ENCODE peak calls at places on chromosomes 7 and 10, in five cellular contexts. X is fibroblast of mammary gland; T is NCI-H82; B is HL-60; E is activated CD4-positive, alpha-beta T cell treated with anti-CD3 and anti-CD28 coated beads, Interleukin-2, amount 50 U/mL, for 24 hours. Z is an unnamed sample.

GRCh38 chr10:107427021-107427420 is 262.5 kb upstream of the SORCS1 start:
- DNase-seq in X (no peak), T (no peak), B (no peak), E (no peak), Z (no peak)

GRCh38 chr7:96786998-96787395 is 77.4 kb upstream of the SEM1 start:
- DNase-seq in X (no peak), T (no peak), B (no peak), E (no peak), Z (no peak)

GRCh38 chr10:71225291-71226058 is 13.1 kb downstream of the UNC5B start:
- DNase-seq in X (no peak), T (peak), B (no peak), E (no peak), Z (no peak)

GRCh38 chr10:115436999-115437398 is 343.8 kb downstream of the ATRNL1 start:
- DNase-seq in X (no peak), T (no peak), B (no peak), E (no peak), Z (no peak)

GRCh38 chr10:33106767-33107166 is 148.7 kb upstream of the ITGB1 start:
- DNase-seq in X (no peak), T (no peak), B (no peak), E (no peak), Z (no peak)

GRCh38 chr10:15419279-15419874 is 48.3 kb upstream of the FAM171A1 start:
- DNase-seq in X (peak), T (peak), B (no peak), E (no peak), Z (peak)

GRCh38 chr10:60021324-60021723 is 115.0 kb upstream of the CCDC6 start:
- DNase-seq in X (no peak), T (no peak), B (no peak), E (no peak), Z (no peak)

GRCh38 chr10:115427611-115428010 is 334.4 kb downstream of the ATRNL1 start:
- DNase-seq in X (no peak), T (no peak), B (no peak), E (no peak), Z (no peak)

GRCh38 chr10:44387853-44388251 is 3.0 kb upstream of the CXCL12 start:
- DNase-seq in X (no peak), T (no peak), B (no peak), E (no peak), Z (no peak)

GRCh38 chr7:41431671-41432070 is 271.2 kb downstream of the INHBA start:
- DNase-seq in X (no peak), T (no peak), B (no peak), E (no peak), Z (no peak)

GRCh38 chr7:21543528-21544302 is 876 bp downstream of the DNAH11 start:
- DNase-seq in X (peak), T (no peak), B (no peak), E (no peak), Z (no peak)

GRCh38 chr10:104809288-104810090 is 168.4 kb downstream of the SORCS3 start:
- DNase-seq in X (peak), T (no peak), B (no peak), E (no peak), Z (no peak)

GRCh38 chr7:116284390-116284789 is 74.1 kb downstream of the TES start:
- DNase-seq in X (no peak), T (no peak), B (no peak), E (no peak), Z (no peak)

GRCh38 chr10:71065659-71066058 is 146.7 kb upstream of the UNC5B start:
- DNase-seq in X (no peak), T (no peak), B (no peak), E (no peak), Z (no peak)

GRCh38 chr10:119254355-119254754 is 47.0 kb downstream of the GRK5 start:
- DNase-seq in X (no peak), T (peak), B (no peak), E (no peak), Z (no peak)

GRCh38 chr7:2855386-2855785 is 11.3 kb upstream of the GNA12 start:
- DNase-seq in X (no peak), T (no peak), B (no peak), E (no peak), Z (no peak)

GRCh38 chr10:110629680-110630191 is 14.4 kb upstream of the RBM20 start:
- DNase-seq in X (no peak), T (no peak), B (no peak), E (no peak), Z (no peak)

GRCh38 chr10:125641398-125641797 is 41.6 kb downstream of the TEX36 start:
- DNase-seq in X (no peak), T (no peak), B (no peak), E (no peak), Z (no peak)

GRCh38 chr10:114822771-114823463 is 1.3 kb downstream of the FHIP2A start:
- DNase-seq in X (peak), T (no peak), B (no peak), E (no peak), Z (peak)

GRCh38 chr7:11294218-11294617 is 320.5 kb downstream of the PHF14 start:
- DNase-seq in X (no peak), T (no peak), B (no peak), E (no peak), Z (no peak)

GRCh38 chr7:1940402-1940786 is 270.3 kb downstream of the ELFN1 start:
- DNase-seq in X (peak), T (no peak), B (peak), E (peak), Z (no peak)

GRCh38 chr7:130845581-130846085 is 111.6 kb upstream of the KLF14 start:
- DNase-seq in X (peak), T (no peak), B (no peak), E (no peak), Z (no peak)

GRCh38 chr10:128879441-128880175 is 587.4 kb upstream of the MGMT start:
- DNase-seq in X (no peak), T (no peak), B (no peak), E (no peak), Z (no peak)

GRCh38 chr10:53463539-53463938 is 691.0 kb upstream of the MBL2 start:
- DNase-seq in X (no peak), T (no peak), B (no peak), E (no peak), Z (no peak)

GRCh38 chr10:29209830-29210229 is 79.0 kb upstream of the LYZL1 start:
- DNase-seq in X (no peak), T (no peak), B (no peak), E (no peak), Z (no peak)

GRCh38 chr10:58622286-58622685 is 109.6 kb downstream of the BICC1 start:
- DNase-seq in X (peak), T (no peak), B (no peak), E (no peak), Z (no peak)

GRCh38 chr7:101978683-101979082 is 161.3 kb downstream of the CUX1 start:
- DNase-seq in X (no peak), T (no peak), B (no peak), E (no peak), Z (no peak)

GRCh38 chr7:142785841-142786250 is 15.1 kb downstream of the PRSS2 start:
- DNase-seq in X (no peak), T (peak), B (no peak), E (no peak), Z (no peak)

GRCh38 chr10:86533328-86533727 is 11.7 kb upstream of the WAPL start:
- DNase-seq in X (no peak), T (no peak), B (no peak), E (no peak), Z (no peak)

GRCh38 chr10:4685904-4686643 is 139.9 kb upstream of the AKR1E2 start:
- DNase-seq in X (no peak), T (no peak), B (no peak), E (no peak), Z (no peak)

GRCh38 chr10:131082201-131082850 is 229.2 kb downstream of the TCERG1L start:
- DNase-seq in X (no peak), T (no peak), B (no peak), E (no peak), Z (no peak)

GRCh38 chr10:31963598-31963980 is 35.0 kb upstream of the ARHGAP12 start:
- DNase-seq in X (no peak), T (no peak), B (no peak), E (no peak), Z (no peak)

GRCh38 chr7:36348771-36349170 is 40.9 kb upstream of the ANLN start:
- DNase-seq in X (no peak), T (no peak), B (no peak), E (no peak), Z (no peak)

Z was measured in KG1.